ENCODE peak calls at places on chromosomes 13 and 19, in eight cellular contexts. F, W, J, N, Z, R, U and A are unnamed samples.

GRCh38 chr19:2552859-2553258 is 76.9 kb downstream of the GADD45B start:
- DNase-seq in F (peak; percentile 28), W (peak; percentile 14), J (peak; percentile 79), N (peak; percentile 40), Z (peak; percentile 13), R (no peak), U (no peak), A (no peak)

GRCh38 chr13:29883941-29884518 is 33.6 kb upstream of the UBL3 start:
- DNase-seq in F (peak; percentile 71), W (no peak), J (no peak), N (no peak), Z (no peak), R (no peak), U (no peak), A (no peak)

GRCh38 chr13:41306271-41307150 is 4.6 kb upstream of the NAA16 start:
- DNase-seq in F (no peak), W (no peak), J (no peak), N (peak; percentile 70), Z (no peak), R (no peak), U (no peak), A (no peak)

GRCh38 chr19:38425810-38426466 is at the start of gene RASGRP4:
- DNase-seq in F (no peak), W (peak; percentile 85), J (peak; percentile 31), N (no peak), Z (no peak), R (no peak), U (no peak), A (no peak)

GRCh38 chr19:296476-297225 is 5.4 kb upstream of the PLPP2 start:
- DNase-seq in F (no peak), W (peak; percentile 49), J (no peak), N (no peak), Z (no peak), R (no peak), U (no peak), A (no peak)

GRCh38 chr19:6060600-6061391 is 49.5 kb downstream of the RFX2 start:
- DNase-seq in F (peak; percentile 54), W (peak; percentile 49), J (peak; percentile 52), N (no peak), Z (no peak), R (no peak), U (no peak), A (no peak)

GRCh38 chr19:57599377-57599760 is 316 bp upstream of the ZNF530 start:
- DNase-seq in F (no peak), W (no peak), J (no peak), N (no peak), Z (no peak), R (no peak), U (no peak), A (no peak)

GRCh38 chr19:42121666-42122069 is 10.6 kb downstream of the POU2F2 start:
- DNase-seq in F (peak; percentile 99), W (peak; percentile 76), J (peak; percentile 58), N (peak; percentile 72), Z (no peak), R (peak; percentile 17), U (no peak), A (no peak)

GRCh38 chr13:97866346-97866745 is 87.1 kb upstream of the IPO5 start:
- DNase-seq in F (no peak), W (no peak), J (no peak), N (no peak), Z (no peak), R (no peak), U (no peak), A (no peak)

GRCh38 chr19:49713236-49713845 is 22.4 kb downstream of the CPT1C start:
- DNase-seq in F (no peak), W (no peak), J (no peak), N (no peak), Z (peak; percentile 54), R (no peak), U (no peak), A (no peak)

GRCh38 chr13:94227255-94227879 is 252.1 kb downstream of the DCT start:
- DNase-seq in F (no peak), W (no peak), J (no peak), N (no peak), Z (no peak), R (no peak), U (no peak), A (no peak)

GRCh38 chr13:100721885-100722512 is 47.4 kb upstream of the TMTC4 start:
- DNase-seq in F (peak; percentile 49), W (peak; percentile 72), J (peak; percentile 15), N (peak; percentile 72), Z (no peak), R (no peak), U (peak; percentile 39), A (peak; percentile 40)

GRCh38 chr13:89568276-89568675 is 1779.2 kb upstream of the MIR17HG start:
- DNase-seq in F (no peak), W (no peak), J (no peak), N (peak; percentile 74), Z (no peak), R (no peak), U (no peak), A (no peak)

GRCh38 chr13:71866173-71867091 is 572 bp downstream of the DACH1 start:
- DNase-seq in F (no peak), W (peak; percentile 42), J (no peak), N (no peak), Z (no peak), R (no peak), U (no peak), A (no peak)

GRCh38 chr19:28949535-28949934 is 263.4 kb downstream of the UQCRFS1 start:
- DNase-seq in F (no peak), W (peak; percentile 60), J (no peak), N (no peak), Z (no peak), R (no peak), U (no peak), A (no peak)

GRCh38 chr13:42384265-42384664 is 112.3 kb downstream of the AKAP11 start:
- DNase-seq in F (no peak), W (no peak), J (no peak), N (peak; percentile 43), Z (no peak), R (no peak), U (no peak), A (no peak)

GRCh38 chr13:75357576-75358295 is 124.2 kb downstream of the TBC1D4 start:
- DNase-seq in F (peak; percentile 76), W (peak; percentile 70), J (peak; percentile 45), N (peak; percentile 92), Z (no peak), R (no peak), U (peak; percentile 37), A (no peak)

GRCh38 chr13:99159331-99160061 is 41.2 kb upstream of the UBAC2 start:
- DNase-seq in F (no peak), W (no peak), J (no peak), N (no peak), Z (no peak), R (no peak), U (no peak), A (no peak)

GRCh38 chr19:16136185-16137067 is 7.1 kb upstream of the HSH2D start:
- DNase-seq in F (no peak), W (no peak), J (no peak), N (no peak), Z (no peak), R (no peak), U (no peak), A (no peak)

GRCh38 chr13:65330287-65330686 is 1899.8 kb downstream of the PCDH9 start:
- DNase-seq in F (no peak), W (no peak), J (no peak), N (no peak), Z (no peak), R (no peak), U (no peak), A (no peak)